ENCODE peak calls at places on chromosomes 16 and 17, in five cellular contexts. One of them, this sample, is unnamed.

GRCh38 chr16:17921357-17921978 is 415.1 kb downstream of the NPIPA8 start:
- DNase-seq in neuronal stem cell: no peak
- DNase-seq in H1: peak; percentile 73
- DNase-seq in IMR-90: no peak
- DNase-seq in mesendoderm: peak; percentile 62
- DNase-seq in this sample: no peak

GRCh38 chr17:65103896-65104295 is 33.3 kb upstream of the RGS9 start:
- DNase-seq in neuronal stem cell: no peak
- DNase-seq in mesendoderm: no peak
- DNase-seq in IMR-90: peak; percentile 49
- DNase-seq in H1: no peak
- DNase-seq in this sample: no peak

GRCh38 chr17:83171661-83172060 is 92.3 kb downstream of the METRNL start:
- DNase-seq in neuronal stem cell: no peak
- DNase-seq in IMR-90: no peak
- DNase-seq in H1: peak; percentile 40
- DNase-seq in mesendoderm: no peak
- DNase-seq in this sample: no peak

GRCh38 chr16:51144203-51144602 is 6.9 kb downstream of the SALL1 start:
- DNase-seq in mesendoderm: no peak
- DNase-seq in H1: no peak
- DNase-seq in IMR-90: no peak
- DNase-seq in neuronal stem cell: no peak
- DNase-seq in this sample: no peak

GRCh38 chr17:73663614-73664013 is 19.4 kb upstream of the SDK2 start:
- DNase-seq in H1: no peak
- DNase-seq in IMR-90: no peak
- DNase-seq in mesendoderm: peak; percentile 36
- DNase-seq in neuronal stem cell: no peak
- DNase-seq in this sample: no peak

GRCh38 chr17:40303706-40304450 is 5.1 kb upstream of the RARA start:
- DNase-seq in mesendoderm: no peak
- DNase-seq in IMR-90: peak; percentile 50
- DNase-seq in neuronal stem cell: no peak
- DNase-seq in H1: no peak
- DNase-seq in this sample: peak; percentile 77

GRCh38 chr16:12362482-12363458 is 386.2 kb downstream of the SNX29 start:
- DNase-seq in H1: no peak
- DNase-seq in neuronal stem cell: no peak
- DNase-seq in IMR-90: peak; percentile 17
- DNase-seq in mesendoderm: no peak
- DNase-seq in this sample: peak; percentile 25

GRCh38 chr16:27749547-27749875 is 199.6 kb downstream of the KATNIP start:
- DNase-seq in IMR-90: no peak
- DNase-seq in H1: no peak
- DNase-seq in mesendoderm: no peak
- DNase-seq in neuronal stem cell: no peak
- DNase-seq in this sample: no peak

GRCh38 chr17:67253379-67253778 is 8.4 kb upstream of the HELZ start:
- DNase-seq in IMR-90: peak; percentile 40
- DNase-seq in neuronal stem cell: no peak
- DNase-seq in mesendoderm: no peak
- DNase-seq in H1: no peak
- DNase-seq in this sample: peak; percentile 32

GRCh38 chr16:29806096-29806579 is at the start of gene MAZ:
- DNase-seq in neuronal stem cell: no peak
- DNase-seq in mesendoderm: no peak
- DNase-seq in H1: no peak
- DNase-seq in IMR-90: peak; percentile 91
- DNase-seq in this sample: no peak

GRCh38 chr17:13415877-13416416 is 185.8 kb downstream of the HS3ST3A1 start:
- DNase-seq in neuronal stem cell: no peak
- DNase-seq in H1: no peak
- DNase-seq in IMR-90: peak; percentile 89
- DNase-seq in mesendoderm: no peak
- DNase-seq in this sample: no peak

GRCh38 chr17:79842656-79843474 is 3.6 kb upstream of the CBX4 start:
- DNase-seq in neuronal stem cell: no peak
- DNase-seq in H1: peak; percentile 56
- DNase-seq in IMR-90: no peak
- DNase-seq in mesendoderm: no peak
- DNase-seq in this sample: peak; percentile 59

GRCh38 chr17:82103588-82104451 is 5.8 kb upstream of the FASN start:
- DNase-seq in mesendoderm: peak; percentile 92
- DNase-seq in H1: peak; percentile 76
- DNase-seq in IMR-90: no peak
- DNase-seq in neuronal stem cell: peak; percentile 83
- DNase-seq in this sample: no peak
- H3K18ac ChIP-seq in mesendoderm: peak overlapping the region; percentile 61
- H3K18ac ChIP-seq in H1: peak overlapping the region; percentile 92
- H3K18ac ChIP-seq in IMR-90: no peak overlapping the region
- H3K18ac ChIP-seq in neuronal stem cell: peak overlapping the region; percentile 90
- H3K18ac ChIP-seq in this sample: peak overlapping the region; percentile 18

DNA sequence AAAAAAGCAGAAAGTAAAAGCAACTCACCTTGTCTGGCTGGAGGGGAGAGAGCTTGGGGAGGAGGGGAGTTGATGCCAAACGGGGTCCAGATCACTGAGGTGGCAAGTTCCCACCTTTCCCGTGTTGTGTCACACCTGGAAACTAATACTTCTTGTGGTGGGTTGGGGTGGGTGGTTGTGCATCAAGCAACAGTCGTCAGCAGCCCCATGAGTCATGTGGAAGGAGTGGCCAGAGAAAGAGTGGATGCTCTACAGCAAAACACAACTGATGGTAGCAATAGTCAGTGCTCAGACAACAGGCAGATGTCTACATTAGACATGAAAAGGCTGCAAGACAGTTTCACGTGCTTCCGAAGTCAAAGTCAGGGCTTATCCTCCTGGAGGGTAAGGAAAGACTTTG is 35.4 kb downstream of the ARSG start:
- DNase-seq in neuronal stem cell: no peak
- DNase-seq in H1: no peak
- DNase-seq in IMR-90: peak; percentile 21
- DNase-seq in mesendoderm: no peak
- DNase-seq in this sample: peak; percentile 44
- H3K18ac ChIP-seq in neuronal stem cell: no peak overlapping the region
- H3K18ac ChIP-seq in H1: no peak overlapping the region
- H3K18ac ChIP-seq in IMR-90: no peak overlapping the region
- H3K18ac ChIP-seq in mesendoderm: no peak overlapping the region
- H3K18ac ChIP-seq in this sample: no peak overlapping the region

GRCh38 chr16:2429037-2429770 is at the start of gene CCNF:
- DNase-seq in neuronal stem cell: peak; percentile 97
- DNase-seq in H1: peak; percentile 99
- DNase-seq in IMR-90: peak; percentile 92
- DNase-seq in mesendoderm: peak; percentile 98
- DNase-seq in this sample: peak; percentile 95

GRCh38 chr16:2428051-2428786 is 1.0 kb upstream of the CCNF start:
- DNase-seq in IMR-90: no peak
- DNase-seq in H1: peak; percentile 77
- DNase-seq in neuronal stem cell: no peak
- DNase-seq in mesendoderm: peak; percentile 76
- DNase-seq in this sample: no peak

GRCh38 chr16:2432286-2432685 is 3.0 kb downstream of the CCNF start:
- DNase-seq in mesendoderm: no peak
- DNase-seq in neuronal stem cell: no peak
- DNase-seq in IMR-90: no peak
- DNase-seq in H1: no peak
- DNase-seq in this sample: no peak

GRCh38 chr16:2428787-2429036 is 535 bp upstream of the CCNF start:
- DNase-seq in neuronal stem cell: no peak
- DNase-seq in mesendoderm: no peak
- DNase-seq in H1: no peak
- DNase-seq in IMR-90: no peak
- DNase-seq in this sample: no peak

DNA sequence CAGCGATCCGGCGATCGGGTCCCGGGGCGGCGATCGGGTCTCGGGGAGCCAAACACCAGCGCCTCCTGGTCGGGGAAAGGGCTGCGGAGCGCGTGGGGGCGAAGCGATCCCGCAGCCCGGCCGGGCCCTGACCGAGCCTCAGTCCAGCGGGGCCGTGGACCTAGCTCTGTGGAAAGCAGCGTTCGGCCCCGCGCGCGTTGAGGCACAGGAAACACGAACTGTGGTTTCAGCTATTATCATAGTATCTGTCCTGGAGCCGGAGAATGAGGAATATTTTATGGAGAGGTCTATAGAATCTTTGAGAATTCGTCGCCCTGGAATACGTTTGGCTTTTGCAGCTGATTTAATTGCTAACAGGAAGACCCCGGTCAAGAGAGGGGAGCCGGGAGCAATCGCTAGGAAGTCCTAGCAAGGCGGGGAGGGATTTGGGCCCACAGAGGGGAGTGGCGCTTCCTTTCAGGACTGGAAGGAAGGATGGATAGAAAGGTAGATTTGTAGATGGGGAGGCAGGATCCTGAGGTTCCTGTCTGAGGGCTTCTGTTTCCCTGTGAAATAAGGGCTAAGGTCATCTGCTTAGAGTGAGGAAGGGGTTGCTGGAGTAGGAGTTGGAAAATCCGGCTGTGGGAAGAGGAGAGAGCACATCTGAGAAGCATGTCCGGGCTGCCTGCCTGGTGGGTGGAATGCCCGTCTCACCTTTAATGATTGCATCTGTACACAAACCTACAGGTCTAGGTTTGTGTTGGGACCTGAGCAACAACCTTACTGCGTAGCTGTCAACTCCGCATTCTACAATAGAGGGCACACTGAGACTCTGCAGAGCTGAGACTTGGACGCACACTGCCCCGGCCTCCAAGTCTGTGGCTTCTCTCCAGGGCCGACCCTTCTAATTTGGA is 770 bp downstream of the CCNF start:
- DNase-seq in mesendoderm: peak; percentile 19
- DNase-seq in IMR-90: peak; percentile 19
- DNase-seq in neuronal stem cell: no peak
- DNase-seq in H1: no peak
- DNase-seq in this sample: peak; percentile 39
- H3K18ac ChIP-seq in mesendoderm: peak overlapping the region; percentile 81
- H3K18ac ChIP-seq in IMR-90: no peak overlapping the region
- H3K18ac ChIP-seq in neuronal stem cell: peak overlapping the region; percentile 95
- H3K18ac ChIP-seq in H1: no peak overlapping the region
- H3K18ac ChIP-seq in this sample: peak overlapping the region; percentile 91

DNA sequence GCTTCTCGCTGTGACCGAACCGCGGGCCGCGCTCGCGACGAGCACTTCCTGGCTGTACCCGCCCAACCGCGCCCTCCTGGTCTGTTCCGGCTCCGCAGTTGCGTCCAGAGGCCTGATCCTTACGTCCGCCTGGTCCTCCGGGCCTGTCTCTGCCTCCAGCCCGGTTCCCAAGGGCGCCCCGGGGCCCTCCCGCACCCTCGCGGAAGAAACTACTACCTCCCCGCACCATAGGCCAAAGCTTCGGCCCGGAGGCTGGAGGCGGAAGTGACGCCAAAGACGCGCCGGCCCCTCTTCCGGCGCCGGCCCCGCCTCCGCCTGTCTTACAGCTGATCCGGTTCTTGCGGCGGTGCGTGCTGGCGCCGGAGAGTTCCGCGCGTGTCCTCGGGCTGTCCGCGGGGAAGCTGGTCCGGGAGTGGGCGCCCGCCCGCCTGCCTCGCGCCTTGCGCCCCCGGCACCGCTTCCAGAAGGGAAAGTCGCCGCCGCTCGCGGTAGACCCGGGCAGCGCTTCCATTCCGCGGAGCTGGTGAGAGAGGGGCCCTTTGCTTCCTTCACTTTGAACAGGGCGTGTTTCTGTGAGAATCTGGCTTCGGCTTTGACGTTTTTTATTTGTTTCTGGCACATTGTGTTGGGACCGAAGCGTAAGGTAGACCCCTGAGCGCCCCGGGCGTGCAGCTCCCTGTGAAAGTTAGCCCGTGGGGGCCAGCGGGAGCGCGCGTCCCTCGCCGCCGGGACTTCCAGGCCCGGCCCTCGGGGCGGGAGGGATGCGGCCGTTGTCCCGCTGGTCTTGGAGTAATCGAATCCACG is at the start of gene ZNF778:
- DNase-seq in neuronal stem cell: peak; percentile 72
- DNase-seq in IMR-90: peak; percentile 77
- DNase-seq in H1: peak; percentile 86
- DNase-seq in mesendoderm: peak; percentile 86
- DNase-seq in this sample: peak; percentile 90
- H3K18ac ChIP-seq in neuronal stem cell: peak within 1 kb of the TSS; percentile 97
- H3K18ac ChIP-seq in IMR-90: peak within 1 kb of the TSS; percentile 82
- H3K18ac ChIP-seq in H1: peak within 1 kb of the TSS; percentile 93
- H3K18ac ChIP-seq in mesendoderm: no peak within 1 kb of the TSS
- H3K18ac ChIP-seq in this sample: peak within 1 kb of the TSS; percentile 99

GRCh38 chr16:4940719-4941118 is 3.8 kb upstream of the PPL start:
- DNase-seq in mesendoderm: no peak
- DNase-seq in IMR-90: no peak
- DNase-seq in neuronal stem cell: no peak
- DNase-seq in H1: no peak
- DNase-seq in this sample: no peak
- H3K18ac ChIP-seq in mesendoderm: no peak overlapping the region
- H3K18ac ChIP-seq in IMR-90: no peak overlapping the region
- H3K18ac ChIP-seq in neuronal stem cell: no peak overlapping the region
- H3K18ac ChIP-seq in H1: no peak overlapping the region
- H3K18ac ChIP-seq in this sample: no peak overlapping the region

GRCh38 chr17:27349540-27350021 is 55.7 kb downstream of the WSB1 start:
- DNase-seq in neuronal stem cell: no peak
- DNase-seq in IMR-90: no peak
- DNase-seq in H1: no peak
- DNase-seq in mesendoderm: peak; percentile 64
- DNase-seq in this sample: no peak
- H3K18ac ChIP-seq in neuronal stem cell: peak overlapping the region; percentile 96
- H3K18ac ChIP-seq in IMR-90: no peak overlapping the region
- H3K18ac ChIP-seq in H1: no peak overlapping the region
- H3K18ac ChIP-seq in mesendoderm: peak overlapping the region; percentile 69
- H3K18ac ChIP-seq in this sample: peak overlapping the region; percentile 82